ENCODE peak calls at places on chromosomes 5 and 9, in seven cellular contexts. V is HL-60, L is HepG2, H is K562, F is transverse colon, I is H1, W is GM23338. Y is an unnamed sample.

GRCh38 chr5:33343661-33344327 is 97.0 kb upstream of the TARS1 start:
- DNase-seq in F (no peak), W (no peak), V (no peak), H (no peak), L (no peak), I (no peak), Y (no peak)

GRCh38 chr5:1472964-1473628 is 27.9 kb upstream of the SLC6A3 start:
- DNase-seq in F (no peak), L (no peak), V (no peak), I (no peak), H (no peak), W (no peak), Y (no peak)

GRCh38 chr9:107215381-107215780 is 67.7 kb upstream of the RAD23B start:
- DNase-seq in V (no peak), I (no peak), L (no peak), H (no peak), F (no peak), W (no peak), Y (no peak)

GRCh38 chr9:97735070-97735600 is 38.0 kb upstream of the XPA start:
- DNase-seq in F (no peak), V (no peak), I (no peak), W (no peak), L (no peak), H (no peak), Y (no peak)

GRCh38 chr5:39394946-39395345 is 29.8 kb downstream of the DAB2 start:
- DNase-seq in F (no peak), W (no peak), L (no peak), I (no peak), V (no peak), H (no peak), Y (no peak)

GRCh38 chr5:25027016-25027415 is 382.2 kb upstream of the CDH10 start:
- DNase-seq in H (no peak), F (no peak), I (no peak), W (no peak), V (no peak), L (no peak), Y (no peak)

GRCh38 chr5:170219615-170220014 is 13.2 kb upstream of the C5orf58 start:
- DNase-seq in L (no peak), V (no peak), W (no peak), I (no peak), H (no peak), F (no peak), Y (no peak)

GRCh38 chr9:2623866-2624682 is 2.5 kb downstream of the VLDLR start:
- DNase-seq in W (peak), L (no peak), I (no peak), H (no peak), V (no peak), F (no peak), Y (no peak)

GRCh38 chr9:136538599-136539426 is 7.0 kb downstream of the NOTCH1 start:
- DNase-seq in F (peak), I (no peak), V (no peak), H (no peak), W (no peak), L (no peak), Y (peak)

GRCh38 chr9:126301985-126302603 is 24.5 kb upstream of the MVB12B start:
- DNase-seq in W (peak), I (peak), V (no peak), F (peak), H (peak), L (peak), Y (peak)

GRCh38 chr9:112112941-112113399 is 62.1 kb downstream of the SUSD1 start:
- DNase-seq in F (peak), W (peak), I (peak), V (no peak), H (no peak), L (peak), Y (no peak)

GRCh38 chr5:134438641-134439621 is 27.2 kb upstream of the CDKN2AIPNL start:
- DNase-seq in I (no peak), W (peak), V (no peak), F (peak), L (peak), H (no peak), Y (no peak)

GRCh38 chr9:33273266-33273971 is 8.6 kb downstream of the CHMP5 start:
- DNase-seq in F (no peak), W (no peak), H (no peak), V (no peak), I (no peak), L (no peak), Y (no peak)

GRCh38 chr9:71331603-71332002 is 210.2 kb upstream of the TRPM3 start:
- DNase-seq in V (no peak), L (no peak), F (no peak), H (no peak), I (no peak), W (no peak), Y (no peak)

GRCh38 chr9:71333311-71333710 is 211.9 kb upstream of the TRPM3 start:
- DNase-seq in F (no peak), W (peak), I (no peak), H (no peak), L (no peak), V (no peak), Y (no peak)
- TF ChIP-seq POLR2AphosphoS5 in F (no peak), W (no peak), I (no peak), H (no peak), L (no peak), V (no peak), Y (no peak)

DNA sequence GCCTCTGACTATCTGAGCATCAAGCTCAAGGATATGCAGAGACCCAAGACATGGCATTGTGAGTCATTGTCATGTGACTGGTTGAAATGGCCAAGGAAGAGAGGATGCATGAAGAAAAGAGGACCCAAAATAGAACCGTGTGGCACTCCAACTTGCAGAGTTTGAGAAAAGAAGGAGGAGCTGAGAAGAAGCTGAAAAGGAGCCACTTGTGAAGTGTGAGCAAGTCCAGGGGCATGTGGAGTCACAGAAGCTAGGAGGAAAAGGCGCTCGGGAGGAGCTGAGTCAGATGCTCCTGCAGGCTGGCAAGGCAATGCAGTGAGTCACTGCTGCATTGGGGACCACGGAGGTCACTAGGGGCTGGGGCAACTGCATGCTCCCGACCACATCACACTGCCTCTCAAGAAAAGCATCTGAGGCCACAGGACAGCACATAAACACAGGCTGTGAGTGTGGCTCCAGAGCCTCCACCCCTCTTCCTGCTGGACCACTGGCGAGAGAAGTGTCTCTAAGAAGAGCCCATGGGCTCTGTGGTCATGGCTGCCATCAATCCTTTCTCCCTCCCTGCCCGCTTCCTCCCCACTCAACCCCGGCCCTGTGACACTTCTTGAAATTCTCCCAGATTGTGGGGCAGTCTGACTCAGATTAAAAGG is 197.6 kb downstream of the DRD1 start:
- DNase-seq in F (peak), W (no peak), H (no peak), L (no peak), I (no peak), V (no peak), Y (no peak)
- TF ChIP-seq POLR2AphosphoS5 in F (no peak), W (no peak), H (no peak), L (no peak), I (no peak), V (no peak), Y (no peak)

DNA sequence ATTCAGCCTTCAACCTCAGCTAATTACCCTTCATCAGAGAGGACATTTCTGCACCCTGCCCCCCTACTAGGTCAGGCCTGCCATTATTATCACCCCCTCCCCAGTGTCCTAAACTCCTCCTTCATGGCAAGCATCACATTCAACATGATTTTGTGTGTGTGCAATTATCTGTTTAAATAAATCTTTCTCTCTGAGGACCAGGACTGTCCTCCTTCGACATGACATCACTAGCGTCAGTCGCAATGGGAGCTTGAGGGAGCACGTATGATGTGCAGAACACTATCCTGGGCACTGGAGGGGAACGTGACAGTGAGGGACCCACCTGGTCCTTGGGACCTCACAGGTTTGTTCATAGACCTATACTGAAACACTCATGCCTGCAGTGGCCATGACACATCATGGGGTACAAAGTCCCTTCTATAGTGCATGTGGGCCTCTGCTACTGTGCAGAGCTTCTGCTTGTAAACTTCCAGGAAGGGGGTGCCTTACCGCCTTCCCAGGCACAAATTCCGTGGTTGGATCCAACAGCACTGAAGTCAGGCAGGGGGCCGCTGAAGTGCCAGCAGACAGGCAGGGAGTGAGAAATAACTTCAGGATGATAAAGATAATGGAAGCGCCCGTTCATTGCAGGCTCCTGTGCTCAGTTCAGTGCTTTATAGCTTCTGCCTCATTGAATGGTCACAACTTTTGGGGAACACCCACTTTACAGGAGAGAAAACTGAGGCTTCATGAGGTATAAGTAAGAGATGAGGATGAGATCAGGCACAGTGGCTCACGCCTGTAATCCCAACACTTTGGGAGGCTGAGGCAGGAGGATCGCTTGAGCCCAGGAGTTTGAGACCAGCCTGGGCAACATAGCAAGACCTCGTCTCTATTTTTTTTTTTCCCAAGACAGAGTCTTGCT is 36.0 kb upstream of the STXBP1 start:
- DNase-seq in L (peak), H (no peak), F (peak), I (no peak), W (no peak), V (no peak), Y (no peak)
- TF ChIP-seq POLR2AphosphoS5 in L (peak), H (no peak), F (peak), I (no peak), W (no peak), V (no peak), Y (no peak)

DNA sequence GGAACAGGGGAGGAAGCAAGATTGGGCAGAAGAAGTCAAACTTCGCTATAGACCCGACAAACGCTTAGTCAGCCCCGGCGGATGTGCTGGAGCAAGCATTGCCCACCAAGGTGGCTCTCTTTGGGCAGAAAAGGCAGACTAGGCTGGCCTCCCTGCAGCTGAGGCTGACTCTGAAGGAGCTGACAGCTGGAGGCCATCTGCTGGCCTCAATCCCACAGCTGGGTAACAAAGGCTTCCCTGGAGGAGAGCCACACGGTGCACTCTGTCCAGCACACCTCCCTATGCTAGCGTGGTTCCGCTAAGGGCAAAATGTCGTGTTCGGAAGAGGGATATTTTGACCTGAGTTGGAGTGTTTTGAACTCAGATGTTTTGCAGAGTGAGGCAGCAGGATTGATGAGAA is 103.5 kb upstream of the PTCH1 start:
- DNase-seq in L (no peak), V (no peak), F (no peak), W (no peak), I (no peak), H (no peak), Y (no peak)
- TF ChIP-seq POLR2AphosphoS5 in L (no peak), V (no peak), F (no peak), W (no peak), I (no peak), H (no peak), Y (no peak)

DNA sequence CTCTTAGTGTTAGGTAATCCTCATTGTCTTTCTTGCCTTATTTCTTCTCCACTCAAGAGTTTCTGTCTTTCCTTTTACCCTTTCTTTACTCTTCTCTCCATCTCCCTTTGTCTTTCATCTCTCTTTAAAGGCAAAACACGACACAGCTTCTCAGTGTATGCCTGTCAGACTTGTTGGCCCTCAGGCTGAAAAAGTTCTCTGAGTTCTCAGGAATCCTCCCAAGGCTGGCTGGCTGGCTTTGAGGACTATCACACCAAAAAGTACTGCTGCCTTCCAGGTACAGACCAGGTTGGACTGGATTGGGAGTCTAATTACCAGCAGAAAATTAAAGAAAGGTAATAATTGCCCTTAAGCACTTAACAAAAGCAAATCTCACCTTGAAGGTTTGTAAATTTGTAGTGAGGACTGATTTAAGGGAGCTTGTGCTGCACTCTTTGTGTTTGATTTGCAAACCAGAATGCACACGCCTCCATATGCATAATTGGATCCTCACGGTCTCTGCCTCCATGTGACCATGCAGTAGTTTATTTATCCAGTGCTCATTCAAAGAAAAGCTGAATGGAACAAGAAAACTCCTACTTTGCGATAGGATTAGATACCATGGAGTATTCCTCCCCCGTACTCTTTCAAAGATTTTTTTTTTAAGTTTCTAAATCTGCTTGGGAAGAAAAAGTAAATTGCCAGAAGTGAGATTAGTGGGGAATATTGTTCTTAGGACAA is 290.3 kb upstream of the TUT7 start:
- DNase-seq in V (no peak), W (no peak), I (no peak), F (no peak), H (no peak), L (no peak), Y (no peak)
- TF ChIP-seq POLR2AphosphoS5 in V (no peak), W (no peak), I (no peak), F (no peak), H (no peak), L (no peak), Y (no peak)

GRCh38 chr5:160312139-160312959 is at the start of gene CCNJL:
- DNase-seq in V (no peak), I (peak), W (peak), L (peak), H (peak), F (peak), Y (peak)
- TF ChIP-seq POLR2AphosphoS5 in V (no peak), I (peak), W (peak), L (no peak), H (no peak), F (no peak), Y (no peak)

DNA sequence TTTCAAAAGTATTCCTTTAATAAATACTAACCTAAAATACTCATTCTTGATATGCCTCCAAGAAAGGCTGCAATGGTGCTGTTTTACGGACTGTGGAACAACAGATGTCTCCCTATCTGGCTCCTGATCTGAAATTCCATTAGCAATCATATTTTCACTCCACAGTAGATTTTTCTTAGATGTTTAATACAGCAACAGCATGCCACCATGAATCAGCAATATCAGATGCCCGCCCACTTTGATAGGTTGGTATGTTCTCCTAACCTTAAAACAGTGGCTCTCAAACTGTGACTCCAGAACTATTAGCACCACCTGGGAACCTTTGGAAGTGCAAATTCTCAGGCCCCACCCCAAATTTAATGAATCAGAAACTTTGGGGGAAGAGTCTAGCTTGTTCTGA is 110.2 kb downstream of the MLLT3 start:
- DNase-seq in V (no peak), H (no peak), L (no peak), F (no peak), W (no peak), I (no peak), Y (no peak)
- TF ChIP-seq POLR2AphosphoS5 in V (no peak), H (no peak), L (no peak), F (no peak), W (no peak), I (no peak), Y (no peak)

GRCh38 chr5:52895070-52895469 is 94.1 kb upstream of the ITGA2 start:
- DNase-seq in F (no peak), L (no peak), W (no peak), V (no peak), H (no peak), I (no peak), Y (no peak)
- TF ChIP-seq POLR2AphosphoS5 in F (no peak), L (no peak), W (no peak), V (no peak), H (no peak), I (no peak), Y (no peak)